ENCODE peak calls at places on chromosomes 1 and 21, in eight cellular contexts. E, V, Q, U, L, T, O and N are unnamed samples.

GRCh38 chr1:156663178-156663577 is 14.0 kb downstream of the NES start:
- DNase-seq in E (no peak), V (no peak), Q (no peak), U (no peak), L (peak; percentile 50), T (peak; percentile 24), O (no peak), N (no peak)

GRCh38 chr1:2001773-2002411 is 1.7 kb downstream of the CFAP74 start:
- DNase-seq in E (no peak), V (no peak), Q (no peak), U (no peak), L (no peak), T (no peak), O (no peak), N (no peak)

GRCh38 chr1:46480959-46481646 is 8.5 kb upstream of the DMBX1 start:
- DNase-seq in E (no peak), V (peak; percentile 26), Q (no peak), U (no peak), L (no peak), T (no peak), O (no peak), N (no peak)

GRCh38 chr1:29437946-29438345 is 201.6 kb downstream of the PTPRU start:
- DNase-seq in E (no peak), V (no peak), Q (no peak), U (no peak), L (no peak), T (no peak), O (no peak), N (no peak)

GRCh38 chr1:204249736-204250427 is 36.1 kb upstream of the GOLT1A start:
- DNase-seq in E (no peak), V (no peak), Q (no peak), U (no peak), L (no peak), T (no peak), O (no peak), N (no peak)

GRCh38 chr1:30068787-30069472 is 654.5 kb downstream of the MATN1 start:
- DNase-seq in E (no peak), V (no peak), Q (no peak), U (no peak), L (no peak), T (no peak), O (no peak), N (no peak)

GRCh38 chr1:209646558-209646957 is 5.7 kb downstream of the LAMB3 start:
- DNase-seq in E (no peak), V (peak; percentile 68), Q (no peak), U (no peak), L (no peak), T (no peak), O (no peak), N (no peak)

GRCh38 chr1:8464987-8465386 is 147.1 kb downstream of the SLC45A1 start:
- DNase-seq in E (no peak), V (peak; percentile 76), Q (no peak), U (no peak), L (no peak), T (no peak), O (no peak), N (no peak)

GRCh38 chr1:223244366-223245103 is 101.5 kb upstream of the TLR5 start:
- DNase-seq in E (no peak), V (no peak), Q (peak; percentile 28), U (no peak), L (no peak), T (peak; percentile 24), O (no peak), N (no peak)

GRCh38 chr21:42102063-42102462 is 30.9 kb downstream of the UMODL1 start:
- DNase-seq in E (no peak), V (peak; percentile 25), Q (no peak), U (no peak), L (no peak), T (no peak), O (no peak), N (no peak)